ENCODE peak calls at places on chromosomes 2 and 18, in four cellular contexts. U is activated T-cell treated with anti-CD3 and anti-CD28 coated beads, Interleukin-2, amount 50 U/mL, for 24 hours; B is gastrocnemius medialis; P is NCI-H774. Q is an unnamed sample.
A peak's percentile ranks its signal among the peaks of the same experiment; 100 is the strongest.

GRCh38 chr2:34110392-34110791 is 511.3 kb upstream of the FAM98A start:
- DNase-seq in U (no peak), B (no peak), P (no peak), Q (no peak)

GRCh38 chr2:159879061-159879604 is 81.1 kb upstream of the CD302 start:
- DNase-seq in U (no peak), B (no peak), P (no peak), Q (no peak)

GRCh38 chr2:8680931-8681760 is 710 bp upstream of the ID2 start:
- DNase-seq in U (peak; percentile 87), B (peak; percentile 43), P (peak; percentile 65), Q (peak; percentile 62)

GRCh38 chr2:120007851-120008250 is 5.0 kb upstream of the EPB41L5 start:
- DNase-seq in U (no peak), B (no peak), P (no peak), Q (no peak)

GRCh38 chr2:224838335-224838734 is 122.2 kb upstream of the CCDC195 start:
- DNase-seq in U (no peak), B (no peak), P (no peak), Q (no peak)

GRCh38 chr18:48824231-48824970 is 126.4 kb downstream of the SMAD7 start:
- DNase-seq in U (peak; percentile 11), B (peak; percentile 2), P (no peak), Q (no peak)

GRCh38 chr2:181563101-181563692 is 93.7 kb downstream of the CERKL start:
- DNase-seq in U (no peak), B (no peak), P (no peak), Q (no peak)

GRCh38 chr2:132916219-132916618 is 246.2 kb upstream of the LYPD1 start:
- DNase-seq in U (no peak), B (no peak), P (no peak), Q (no peak)

GRCh38 chr2:138922973-138923563 is 142.9 kb upstream of the NXPH2 start:
- DNase-seq in U (no peak), B (no peak), P (peak; percentile 39), Q (no peak)

GRCh38 chr2:100984892-100985307 is 17.2 kb upstream of the RPL31 start:
- DNase-seq in U (peak; percentile 82), B (peak; percentile 65), P (peak; percentile 45), Q (peak; percentile 53)

GRCh38 chr2:241862093-241862492 is 3.4 kb upstream of the PDCD1 start:
- DNase-seq in U (no peak), B (no peak), P (no peak), Q (no peak)

GRCh38 chr2:39246382-39246980 is 2.7 kb upstream of the CDKL4 start:
- DNase-seq in U (no peak), B (no peak), P (no peak), Q (no peak)

GRCh38 chr18:25289040-25289631 is 62.8 kb downstream of the ZNF521 start:
- DNase-seq in U (no peak), B (no peak), P (no peak), Q (no peak)

GRCh38 chr2:213640742-213641425 is 356.6 kb downstream of the SPAG16 start:
- DNase-seq in U (no peak), B (no peak), P (no peak), Q (no peak)